ENCODE peak calls at places on chromosomes 12 and 14, in six cellular contexts. L is neural crest cell, C is brain microvascular endothelial cell, U is IMR-90, F is bronchial epithelial cell, Y is GM10248. D is an unnamed sample.

GRCh38 chr14:52575858-52576257 is 23.2 kb downstream of the GPR137C start:
- DNase-seq in U (no peak), Y (no peak), C (no peak), L (no peak), F (no peak), D (no peak)

GRCh38 chr14:76950043-76951020 is 78.2 kb downstream of the IRF2BPL start:
- DNase-seq in U (peak), C (no peak), L (no peak), Y (no peak), F (no peak), D (no peak)

GRCh38 chr14:103867523-103867953 is 20.2 kb upstream of the PPP1R13B start:
- DNase-seq in L (no peak), U (no peak), Y (no peak), C (no peak), F (peak), D (no peak)

GRCh38 chr12:12562016-12562483 is 613 bp downstream of the DUSP16 start:
- DNase-seq in U (peak), C (no peak), L (peak), F (no peak), Y (peak), D (peak)

GRCh38 chr12:12439636-12440035 is 82.8 kb downstream of the BORCS5 start:
- DNase-seq in F (peak), Y (no peak), U (peak), L (no peak), C (peak), D (no peak)

GRCh38 chr14:57939084-57939483 is 73.2 kb upstream of the SLC35F4 start:
- DNase-seq in Y (no peak), U (no peak), F (no peak), L (no peak), C (no peak), D (no peak)

GRCh38 chr12:25924535-25925001 is 33.9 kb upstream of the RASSF8 start:
- DNase-seq in C (no peak), Y (no peak), L (no peak), F (peak), U (no peak), D (no peak)

GRCh38 chr12:108850854-108851573 is 6.4 kb downstream of the SSH1 start:
- DNase-seq in L (no peak), C (peak), U (peak), F (no peak), Y (peak), D (no peak)

GRCh38 chr12:51392556-51393237 is 1.5 kb upstream of the GALNT6 start:
- DNase-seq in F (no peak), L (no peak), U (no peak), C (no peak), Y (peak), D (no peak)

GRCh38 chr14:53054457-53054856 is 98.7 kb downstream of the DDHD1 start:
- DNase-seq in C (peak), L (no peak), F (no peak), Y (no peak), U (peak), D (no peak)

GRCh38 chr14:93207468-93208308 is 632 bp downstream of the UBR7 start:
- DNase-seq in U (peak), F (peak), C (peak), L (peak), Y (peak), D (no peak)

GRCh38 chr12:93550748-93551611 is 21.5 kb upstream of the SOCS2 start:
- DNase-seq in C (no peak), F (no peak), Y (no peak), U (no peak), L (no peak), D (no peak)

GRCh38 chr12:10285919-10286318 is 21.8 kb upstream of the KLRD1 start:
- DNase-seq in U (no peak), F (no peak), Y (no peak), L (no peak), C (no peak), D (no peak)

GRCh38 chr14:73612339-73613045 is at the start of gene ACOT6:
- DNase-seq in Y (peak), C (peak), U (peak), F (peak), L (peak), D (peak)
- TF ChIP-seq CTCF in Y (no peak), C (no peak), U (no peak), F (no peak), L (no peak), D (no peak)

GRCh38 chr14:36931796-36932195 is 240.6 kb downstream of the SLC25A21 start:
- DNase-seq in F (no peak), L (no peak), Y (no peak), U (no peak), C (no peak), D (no peak)

GRCh38 chr14:36934304-36934703 is 238.1 kb downstream of the SLC25A21 start:
- DNase-seq in U (no peak), C (no peak), L (no peak), F (no peak), Y (no peak), D (no peak)

GRCh38 chr14:36939265-36939664 is 233.1 kb downstream of the SLC25A21 start:
- DNase-seq in L (no peak), F (no peak), C (no peak), U (no peak), Y (no peak), D (no peak)

GRCh38 chr14:36938678-36939077 is 233.7 kb downstream of the SLC25A21 start:
- DNase-seq in F (no peak), Y (no peak), C (no peak), U (no peak), L (no peak), D (no peak)

GRCh38 chr14:36935976-36936678 is 236.3 kb downstream of the SLC25A21 start:
- DNase-seq in F (peak), Y (no peak), U (peak), L (no peak), C (no peak), D (no peak)
- TF ChIP-seq CTCF in F (no peak), Y (no peak), U (no peak), L (no peak), C (no peak), D (no peak)

GRCh38 chr14:23727566-23728335 is 91.6 kb downstream of the DHRS2 start:
- DNase-seq in U (peak), Y (peak), C (peak), L (no peak), F (peak), D (no peak)
- TF ChIP-seq CTCF in U (peak), Y (no peak), C (peak), L (peak), F (peak), D (no peak)

GRCh38 chr14:74905595-74906142 is 17.4 kb downstream of the RPS6KL1 start:
- DNase-seq in C (no peak), Y (peak), F (no peak), L (peak), U (peak), D (peak)

GRCh38 chr14:74908861-74909341 is 14.2 kb downstream of the RPS6KL1 start:
- DNase-seq in C (no peak), Y (no peak), U (no peak), F (no peak), L (no peak), D (no peak)

GRCh38 chr14:74904623-74905503 is 18.2 kb downstream of the RPS6KL1 start:
- DNase-seq in U (no peak), L (no peak), Y (no peak), C (no peak), F (no peak), D (no peak)

GRCh38 chr14:74907744-74908143 is 15.3 kb downstream of the RPS6KL1 start:
- DNase-seq in L (no peak), C (no peak), F (no peak), U (no peak), Y (no peak), D (no peak)

GRCh38 chr14:74906923-74907620 is 16.0 kb downstream of the RPS6KL1 start:
- DNase-seq in U (no peak), L (no peak), Y (no peak), C (no peak), F (no peak), D (no peak)
- TF ChIP-seq CTCF in U (peak), L (peak), Y (peak), C (peak), F (peak), D (no peak)

DNA sequence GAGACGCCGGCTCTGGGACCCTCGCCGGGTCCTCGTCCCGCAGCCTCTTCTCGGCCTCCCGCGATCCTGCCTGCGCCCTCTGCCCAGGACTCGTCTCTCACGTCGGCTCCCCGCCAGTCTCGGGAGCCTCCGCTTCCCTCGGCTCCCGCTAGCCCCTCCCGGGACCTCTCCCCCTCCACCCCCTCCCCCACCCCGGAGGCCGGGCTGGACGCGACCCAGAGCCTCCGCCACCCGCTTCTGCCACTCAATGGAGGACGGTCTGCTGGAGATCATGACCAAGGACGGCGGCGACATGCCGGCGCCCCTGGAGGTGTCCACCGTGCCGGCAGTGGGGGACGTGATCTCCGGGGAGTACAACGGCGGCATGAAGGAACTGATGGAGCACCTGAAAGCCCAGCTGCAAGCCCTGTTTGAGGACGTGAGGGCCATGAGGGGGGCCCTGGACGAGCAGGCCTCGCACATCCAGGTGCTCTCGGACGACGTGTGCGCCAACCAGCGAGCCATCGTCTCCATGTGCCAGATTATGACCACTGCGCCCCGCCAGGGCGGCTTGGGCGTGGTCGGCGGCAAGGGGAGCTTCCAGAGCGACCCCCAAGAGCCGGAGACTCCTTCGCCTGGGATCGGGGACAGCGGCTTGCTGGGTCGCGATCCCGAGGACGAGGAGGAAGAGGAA is 568 bp downstream of the CCDC184 start:
- DNase-seq in Y (no peak), F (no peak), C (no peak), U (no peak), L (peak), D (no peak)
- TF ChIP-seq CTCF in Y (no peak), F (no peak), C (no peak), U (no peak), L (no peak), D (no peak)

D was measured in mesothelial cell of epicardium.